ENCODE peak calls at places on chromosomes 7 and 10, in seven cellular contexts. One of them, this sample, is unnamed.

GRCh38 chr10:120161116-120161515 is 268.6 kb downstream of the SEC23IP start:
- DNase-seq in adrenal gland: peak; percentile 21
- DNase-seq in epithelial cell of esophagus: no peak
- DNase-seq in cardiac fibroblast: no peak
- DNase-seq in fibroblast of lung: no peak
- DNase-seq in left ventricle myocardium inferior: no peak
- DNase-seq in endodermal cell: no peak
- DNase-seq in this sample: peak; percentile 10

GRCh38 chr7:125391921-125392320 is 462.3 kb upstream of the POT1 start:
- DNase-seq in adrenal gland: no peak
- DNase-seq in epithelial cell of esophagus: no peak
- DNase-seq in cardiac fibroblast: no peak
- DNase-seq in fibroblast of lung: no peak
- DNase-seq in left ventricle myocardium inferior: no peak
- DNase-seq in endodermal cell: no peak
- DNase-seq in this sample: no peak

GRCh38 chr7:39299695-39300094 is 266.5 kb upstream of the YAE1 start:
- DNase-seq in adrenal gland: no peak
- DNase-seq in epithelial cell of esophagus: no peak
- DNase-seq in cardiac fibroblast: no peak
- DNase-seq in fibroblast of lung: no peak
- DNase-seq in left ventricle myocardium inferior: no peak
- DNase-seq in endodermal cell: no peak
- DNase-seq in this sample: no peak

GRCh38 chr7:134942690-134943466 is 43.4 kb upstream of the AGBL3 start:
- DNase-seq in adrenal gland: no peak
- DNase-seq in epithelial cell of esophagus: no peak
- DNase-seq in cardiac fibroblast: no peak
- DNase-seq in fibroblast of lung: no peak
- DNase-seq in left ventricle myocardium inferior: no peak
- DNase-seq in endodermal cell: no peak
- DNase-seq in this sample: no peak

GRCh38 chr7:577971-578370 is 58.3 kb upstream of the PDGFA start:
- DNase-seq in adrenal gland: no peak
- DNase-seq in epithelial cell of esophagus: no peak
- DNase-seq in cardiac fibroblast: no peak
- DNase-seq in fibroblast of lung: no peak
- DNase-seq in left ventricle myocardium inferior: no peak
- DNase-seq in endodermal cell: peak; percentile 66
- DNase-seq in this sample: no peak

GRCh38 chr10:561721-562120 is 127.7 kb downstream of the DIP2C start:
- DNase-seq in adrenal gland: peak; percentile 1
- DNase-seq in epithelial cell of esophagus: no peak
- DNase-seq in cardiac fibroblast: no peak
- DNase-seq in fibroblast of lung: no peak
- DNase-seq in left ventricle myocardium inferior: no peak
- DNase-seq in endodermal cell: no peak
- DNase-seq in this sample: no peak

GRCh38 chr10:47027108-47027811 is 116.0 kb downstream of the PTPN20 start:
- DNase-seq in adrenal gland: no peak
- DNase-seq in epithelial cell of esophagus: no peak
- DNase-seq in cardiac fibroblast: no peak
- DNase-seq in fibroblast of lung: no peak
- DNase-seq in left ventricle myocardium inferior: no peak
- DNase-seq in endodermal cell: peak; percentile 33
- DNase-seq in this sample: no peak

GRCh38 chr10:75210193-75211006 is at the start of gene VDAC2:
- DNase-seq in adrenal gland: peak; percentile 90
- DNase-seq in epithelial cell of esophagus: peak; percentile 84
- DNase-seq in cardiac fibroblast: peak; percentile 93
- DNase-seq in fibroblast of lung: peak; percentile 87
- DNase-seq in left ventricle myocardium inferior: peak; percentile 93
- DNase-seq in endodermal cell: peak; percentile 95
- DNase-seq in this sample: peak; percentile 84

GRCh38 chr10:137031-137430 is 1.8 kb downstream of the ZMYND11 start:
- DNase-seq in adrenal gland: no peak
- DNase-seq in epithelial cell of esophagus: peak; percentile 40
- DNase-seq in cardiac fibroblast: no peak
- DNase-seq in fibroblast of lung: peak; percentile 8
- DNase-seq in left ventricle myocardium inferior: no peak
- DNase-seq in endodermal cell: peak; percentile 82
- DNase-seq in this sample: peak; percentile 62

DNA sequence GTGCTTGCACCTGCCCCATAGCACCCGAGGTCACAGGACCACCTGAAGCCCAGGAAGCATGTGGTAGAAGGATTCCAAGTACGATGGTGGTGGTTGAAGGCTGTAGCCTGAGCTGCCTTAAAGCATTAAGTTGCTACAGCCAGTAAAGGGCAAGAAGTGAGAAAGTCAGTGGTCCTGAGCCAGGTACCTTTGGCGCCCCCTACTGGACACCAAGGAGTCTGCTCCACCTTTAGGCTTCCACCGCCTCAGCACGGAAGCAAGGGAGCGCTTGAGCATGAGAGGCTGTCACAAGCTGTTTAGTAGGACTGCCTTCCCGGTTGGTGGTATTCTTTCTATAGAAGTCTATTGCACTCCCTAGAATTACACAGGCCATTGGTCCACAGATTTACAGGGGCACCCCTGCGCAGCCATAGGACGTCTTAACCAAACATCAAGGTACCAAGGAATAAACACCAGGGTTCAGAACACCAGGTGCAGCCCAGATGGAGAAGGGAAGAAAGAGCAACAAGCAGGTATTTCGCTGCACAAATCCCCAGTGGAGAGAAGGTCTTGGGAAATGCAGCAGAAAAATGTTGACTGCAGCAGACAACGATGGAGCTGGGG is 2.2 kb downstream of the CRTAC1 start:
- DNase-seq in adrenal gland: peak; percentile 35
- DNase-seq in epithelial cell of esophagus: peak; percentile 53
- DNase-seq in cardiac fibroblast: peak; percentile 33
- DNase-seq in fibroblast of lung: peak; percentile 40
- DNase-seq in left ventricle myocardium inferior: peak; percentile 38
- DNase-seq in endodermal cell: peak; percentile 94
- DNase-seq in this sample: peak; percentile 66
- TF ChIP-seq CTCF in adrenal gland: peak; percentile 37
- TF ChIP-seq CTCF in epithelial cell of esophagus: peak; percentile 67
- TF ChIP-seq CTCF in cardiac fibroblast: peak; percentile 70
- TF ChIP-seq CTCF in fibroblast of lung: peak; percentile 70
- TF ChIP-seq CTCF in left ventricle myocardium inferior: peak; percentile 82
- TF ChIP-seq CTCF in endodermal cell: peak; percentile 95
- TF ChIP-seq CTCF in this sample: peak; percentile 53

DNA sequence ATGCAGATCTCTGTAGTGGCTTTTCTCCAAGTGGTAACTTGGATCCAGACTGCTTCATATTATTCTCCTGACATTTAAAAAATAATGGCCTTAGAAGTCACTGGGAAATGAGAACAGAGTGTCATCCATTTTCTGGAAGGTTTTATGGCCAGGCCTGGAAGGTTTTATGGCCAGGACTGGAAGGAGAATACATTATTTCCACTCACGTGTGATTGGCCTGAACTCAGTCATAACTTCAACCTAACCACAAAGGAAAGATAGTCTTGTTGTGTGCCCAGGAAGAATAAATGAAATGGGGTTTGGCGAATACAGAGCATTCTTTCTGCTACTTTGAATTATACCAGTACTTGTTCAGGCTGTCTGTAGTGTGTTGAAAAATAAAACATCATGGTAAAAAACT is 360.9 kb downstream of the GPAM start:
- DNase-seq in adrenal gland: no peak
- DNase-seq in epithelial cell of esophagus: no peak
- DNase-seq in cardiac fibroblast: no peak
- DNase-seq in fibroblast of lung: no peak
- DNase-seq in left ventricle myocardium inferior: no peak
- DNase-seq in endodermal cell: no peak
- DNase-seq in this sample: no peak
- TF ChIP-seq CTCF in adrenal gland: no peak
- TF ChIP-seq CTCF in epithelial cell of esophagus: no peak
- TF ChIP-seq CTCF in cardiac fibroblast: no peak
- TF ChIP-seq CTCF in fibroblast of lung: no peak
- TF ChIP-seq CTCF in left ventricle myocardium inferior: no peak
- TF ChIP-seq CTCF in endodermal cell: no peak
- TF ChIP-seq CTCF in this sample: no peak

GRCh38 chr7:139033346-139034114 is 2.3 kb downstream of the ZC3HAV1L start:
- DNase-seq in adrenal gland: no peak
- DNase-seq in epithelial cell of esophagus: peak; percentile 69
- DNase-seq in cardiac fibroblast: no peak
- DNase-seq in fibroblast of lung: no peak
- DNase-seq in left ventricle myocardium inferior: no peak
- DNase-seq in endodermal cell: no peak
- DNase-seq in this sample: no peak

GRCh38 chr7:139035588-139036353 is at the start of gene ZC3HAV1L:
- DNase-seq in adrenal gland: peak; percentile 57
- DNase-seq in epithelial cell of esophagus: peak; percentile 63
- DNase-seq in cardiac fibroblast: peak; percentile 76
- DNase-seq in fibroblast of lung: peak; percentile 70
- DNase-seq in left ventricle myocardium inferior: peak; percentile 68
- DNase-seq in endodermal cell: peak; percentile 83
- DNase-seq in this sample: peak; percentile 62

GRCh38 chr7:139034336-139034735 is 1.5 kb downstream of the ZC3HAV1L start:
- DNase-seq in adrenal gland: no peak
- DNase-seq in epithelial cell of esophagus: peak; percentile 32
- DNase-seq in cardiac fibroblast: no peak
- DNase-seq in fibroblast of lung: no peak
- DNase-seq in left ventricle myocardium inferior: no peak
- DNase-seq in endodermal cell: no peak
- DNase-seq in this sample: no peak

GRCh38 chr7:139036901-139037300 is 1.1 kb upstream of the ZC3HAV1L start:
- DNase-seq in adrenal gland: no peak
- DNase-seq in epithelial cell of esophagus: peak; percentile 93
- DNase-seq in cardiac fibroblast: no peak
- DNase-seq in fibroblast of lung: no peak
- DNase-seq in left ventricle myocardium inferior: no peak
- DNase-seq in endodermal cell: no peak
- DNase-seq in this sample: peak; percentile 39

GRCh38 chr7:139034855-139035587 is 821 bp downstream of the ZC3HAV1L start:
- DNase-seq in adrenal gland: peak; percentile 50
- DNase-seq in epithelial cell of esophagus: peak; percentile 27
- DNase-seq in cardiac fibroblast: peak; percentile 36
- DNase-seq in fibroblast of lung: peak; percentile 32
- DNase-seq in left ventricle myocardium inferior: peak; percentile 46
- DNase-seq in endodermal cell: peak; percentile 71
- DNase-seq in this sample: peak; percentile 48
- TF ChIP-seq CTCF in adrenal gland: no peak
- TF ChIP-seq CTCF in epithelial cell of esophagus: no peak
- TF ChIP-seq CTCF in cardiac fibroblast: peak; percentile 2
- TF ChIP-seq CTCF in fibroblast of lung: no peak
- TF ChIP-seq CTCF in left ventricle myocardium inferior: no peak
- TF ChIP-seq CTCF in endodermal cell: no peak
- TF ChIP-seq CTCF in this sample: no peak

GRCh38 chr7:94056796-94057207 is 52.6 kb upstream of the BET1 start:
- DNase-seq in adrenal gland: no peak
- DNase-seq in epithelial cell of esophagus: peak; percentile 98
- DNase-seq in cardiac fibroblast: peak; percentile 83
- DNase-seq in fibroblast of lung: peak; percentile 87
- DNase-seq in left ventricle myocardium inferior: no peak
- DNase-seq in endodermal cell: peak; percentile 67
- DNase-seq in this sample: peak; percentile 91
- TF ChIP-seq CTCF in adrenal gland: no peak
- TF ChIP-seq CTCF in epithelial cell of esophagus: peak; percentile 15
- TF ChIP-seq CTCF in cardiac fibroblast: no peak
- TF ChIP-seq CTCF in fibroblast of lung: no peak
- TF ChIP-seq CTCF in left ventricle myocardium inferior: no peak
- TF ChIP-seq CTCF in endodermal cell: no peak
- TF ChIP-seq CTCF in this sample: no peak

DNA sequence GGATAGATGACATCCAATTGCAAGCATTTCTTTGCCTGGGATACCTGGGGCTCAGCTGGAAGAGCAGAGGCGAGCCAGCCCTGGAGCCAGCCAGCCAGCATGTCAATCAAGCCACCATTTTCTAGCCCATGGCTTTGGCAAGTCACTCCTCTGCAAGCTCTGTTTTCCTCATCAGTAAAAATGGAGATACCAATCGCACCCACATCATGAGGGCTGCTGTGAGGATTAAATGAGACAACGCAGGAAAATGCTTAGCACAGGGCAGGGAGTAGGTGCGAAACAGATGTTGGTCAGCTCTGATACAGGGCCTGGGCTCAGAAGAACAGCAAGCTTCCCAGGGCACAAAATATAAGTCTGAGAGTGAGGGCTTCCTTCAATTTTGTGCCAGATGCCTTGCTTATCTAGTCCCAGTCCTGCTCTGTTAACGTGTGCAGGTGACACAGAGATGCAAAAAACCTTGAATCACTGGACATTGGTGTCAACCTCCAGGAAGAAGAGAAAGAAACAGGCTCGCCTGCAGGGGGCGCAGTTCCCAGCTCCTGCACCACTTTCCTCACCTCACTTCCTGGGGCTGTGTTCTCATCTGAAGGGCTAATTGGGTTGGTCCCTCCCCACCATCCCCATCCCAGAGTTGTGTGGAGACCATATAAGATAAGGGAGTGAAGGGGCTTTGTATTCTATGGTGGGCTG is 72.8 kb upstream of the CACUL1 start:
- DNase-seq in adrenal gland: no peak
- DNase-seq in epithelial cell of esophagus: no peak
- DNase-seq in cardiac fibroblast: no peak
- DNase-seq in fibroblast of lung: no peak
- DNase-seq in left ventricle myocardium inferior: no peak
- DNase-seq in endodermal cell: peak; percentile 64
- DNase-seq in this sample: no peak
- TF ChIP-seq CTCF in adrenal gland: no peak
- TF ChIP-seq CTCF in epithelial cell of esophagus: peak; percentile 26
- TF ChIP-seq CTCF in cardiac fibroblast: peak; percentile 32
- TF ChIP-seq CTCF in fibroblast of lung: peak; percentile 5
- TF ChIP-seq CTCF in left ventricle myocardium inferior: no peak
- TF ChIP-seq CTCF in endodermal cell: peak; percentile 64
- TF ChIP-seq CTCF in this sample: peak; percentile 31

DNA sequence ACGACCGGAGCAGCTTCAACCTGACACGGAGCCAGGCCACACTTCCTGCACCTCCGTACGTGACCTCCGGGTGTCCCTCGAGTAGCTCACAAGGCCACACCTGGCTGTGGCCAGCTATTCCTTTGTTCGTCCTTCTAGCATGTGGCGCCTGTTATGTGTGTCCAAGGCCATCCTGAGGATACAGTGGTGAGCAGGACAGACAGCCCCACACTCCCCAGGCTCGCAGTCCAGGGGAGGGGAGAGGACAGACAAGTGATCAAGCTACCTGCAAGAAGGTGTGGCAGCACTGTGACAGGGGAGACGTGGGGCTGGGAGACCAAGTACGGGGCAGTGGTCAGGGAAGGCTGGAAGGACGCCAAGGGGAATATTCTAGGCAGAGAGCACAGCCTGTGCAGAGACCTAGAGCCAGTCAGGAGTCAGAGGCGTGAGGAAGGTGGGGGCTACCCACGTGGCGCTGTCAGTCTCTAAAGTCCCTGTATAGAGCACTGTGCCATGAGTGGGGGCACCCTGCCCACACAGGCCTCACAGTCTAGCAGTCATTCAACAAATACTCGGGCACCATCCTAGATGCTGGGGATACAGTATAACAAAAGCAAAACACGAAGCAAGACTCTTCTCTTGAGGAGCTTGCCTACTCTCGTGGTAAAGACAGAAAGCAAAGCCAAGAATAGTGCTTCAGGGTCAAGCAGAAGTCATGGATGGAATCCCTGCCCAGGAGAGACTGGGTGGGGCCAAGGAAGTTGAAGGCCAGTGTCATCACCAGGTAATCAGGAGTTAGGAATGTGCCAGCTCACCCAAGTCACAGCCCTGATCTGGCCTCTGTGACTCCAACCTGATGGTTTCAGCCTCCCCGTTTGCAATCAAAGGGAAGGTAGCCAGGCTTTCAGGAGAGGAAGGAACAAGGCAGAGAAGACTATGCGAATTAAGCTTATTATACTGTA is 58.6 kb downstream of the PROSER2 start:
- DNase-seq in adrenal gland: no peak
- DNase-seq in epithelial cell of esophagus: peak; percentile 93
- DNase-seq in cardiac fibroblast: peak; percentile 19
- DNase-seq in fibroblast of lung: no peak
- DNase-seq in left ventricle myocardium inferior: no peak
- DNase-seq in endodermal cell: peak; percentile 82
- DNase-seq in this sample: peak; percentile 80
- TF ChIP-seq CTCF in adrenal gland: no peak
- TF ChIP-seq CTCF in epithelial cell of esophagus: no peak
- TF ChIP-seq CTCF in cardiac fibroblast: no peak
- TF ChIP-seq CTCF in fibroblast of lung: no peak
- TF ChIP-seq CTCF in left ventricle myocardium inferior: no peak
- TF ChIP-seq CTCF in endodermal cell: peak; percentile 73
- TF ChIP-seq CTCF in this sample: no peak